ENCODE peak calls at places on chromosomes 12 and 14, in ten cellular contexts. J is M059J; X is ACHN; B is endothelial cell; H is pancreas; R is HFFc6; F is stimulated activated CD4-positive, alpha-beta T cell treated with anti-CD3 and anti-CD28 coated beads, Interleukin-2, amount 100 ng/mL, for 48 hours; P is effector CD4-positive, alpha-beta T cell; W is BE2C; E is T-helper 9 cell. A is an unnamed sample.

GRCh38 chr14:101495827-101496778 is 65.2 kb upstream of the DIO3 start:
- DNase-seq in B (no peak), W (no peak), F (no peak), H (peak), P (no peak), J (no peak), X (no peak), E (no peak), R (no peak), A (no peak)

GRCh38 chr12:107417004-107417403 is 268.6 kb upstream of the PWP1 start:
- DNase-seq in P (no peak), J (no peak), R (no peak), F (no peak), W (no peak), X (no peak), E (no peak), B (no peak), H (no peak), A (no peak)

GRCh38 chr12:53299101-53299453 is 418 bp upstream of the MYG1 start:
- DNase-seq in F (no peak), E (no peak), R (peak), W (no peak), J (peak), X (peak), H (no peak), P (peak), B (no peak), A (no peak)

GRCh38 chr14:86513564-86513963 is 983.6 kb downstream of the FLRT2 start:
- DNase-seq in J (no peak), X (no peak), H (no peak), B (no peak), E (no peak), P (no peak), R (no peak), F (no peak), W (no peak), A (no peak)

GRCh38 chr12:124399622-124400021 is 104.7 kb downstream of the RFLNA start:
- DNase-seq in W (peak), P (no peak), E (peak), J (no peak), R (no peak), B (peak), F (peak), X (peak), H (no peak), A (peak)

GRCh38 chr12:920676-921075 is 28.8 kb downstream of the RAD52 start:
- DNase-seq in E (no peak), X (no peak), B (no peak), H (no peak), F (no peak), R (no peak), J (no peak), P (no peak), W (no peak), A (no peak)

GRCh38 chr14:92164958-92165357 is 43.2 kb downstream of the CPSF2 start:
- DNase-seq in R (no peak), J (no peak), X (no peak), W (no peak), H (no peak), E (no peak), P (no peak), B (no peak), F (no peak), A (no peak)

GRCh38 chr12:23813206-23813605 is 136.3 kb downstream of the SOX5 start:
- DNase-seq in W (no peak), R (no peak), E (no peak), X (no peak), P (no peak), H (no peak), F (no peak), B (no peak), J (no peak), A (no peak)

GRCh38 chr14:62162998-62163589 is 400.9 kb downstream of the SNAPC1 start:
- DNase-seq in E (no peak), P (no peak), H (no peak), B (peak), J (peak), R (peak), F (peak), W (peak), X (peak), A (peak)

GRCh38 chr12:132513070-132513398 is 23.1 kb downstream of the FBRSL1 start:
- DNase-seq in X (no peak), H (no peak), P (no peak), J (peak), F (no peak), B (no peak), R (peak), E (no peak), W (no peak), A (no peak)

GRCh38 chr12:111359231-111359913 is 9.5 kb downstream of the PHETA1 start:
- DNase-seq in X (no peak), J (peak), H (no peak), F (peak), W (no peak), B (no peak), R (no peak), P (no peak), E (no peak), A (no peak)

GRCh38 chr12:122999196-122999946 is 18.9 kb downstream of the ARL6IP4 start:
- DNase-seq in J (no peak), F (no peak), H (no peak), W (no peak), X (no peak), B (no peak), P (no peak), R (no peak), E (no peak), A (no peak)

GRCh38 chr14:81176224-81176623 is 44.5 kb downstream of the GTF2A1 start:
- DNase-seq in P (no peak), W (no peak), B (no peak), H (no peak), E (no peak), X (no peak), R (no peak), F (no peak), J (no peak), A (no peak)

GRCh38 chr12:132202929-132203721 is 58.9 kb downstream of the NOC4L start:
- DNase-seq in P (no peak), R (no peak), X (no peak), H (no peak), F (no peak), E (no peak), J (no peak), W (no peak), B (no peak), A (no peak)

GRCh38 chr12:67331123-67331522 is 62.0 kb downstream of the CAND1 start:
- DNase-seq in B (no peak), X (no peak), J (no peak), P (no peak), F (no peak), H (no peak), R (no peak), E (no peak), W (no peak), A (no peak)

GRCh38 chr14:20327005-20327869 is 5.8 kb downstream of the CCNB1IP1 start:
- DNase-seq in J (peak), E (no peak), W (peak), F (peak), H (no peak), P (peak), B (peak), R (peak), X (peak), A (no peak)

GRCh38 chr12:62673027-62673815 is 206.6 kb downstream of the MON2 start:
- DNase-seq in R (no peak), P (no peak), W (no peak), F (no peak), J (no peak), E (no peak), X (no peak), H (no peak), B (no peak), A (no peak)

GRCh38 chr12:123499332-123499731 is 34.2 kb downstream of the RILPL1 start:
- DNase-seq in H (no peak), R (no peak), B (no peak), J (no peak), E (no peak), P (no peak), F (no peak), X (no peak), W (no peak), A (no peak)

GRCh38 chr12:117152793-117153775 is 37.2 kb downstream of the FBXO21 start:
- DNase-seq in J (no peak), W (no peak), F (no peak), B (no peak), R (no peak), P (no peak), E (no peak), X (no peak), H (no peak), A (no peak)

GRCh38 chr12:132488127-132489077 is 1.5 kb upstream of the FBRSL1 start:
- DNase-seq in H (no peak), X (no peak), R (no peak), E (no peak), B (no peak), P (no peak), F (no peak), J (no peak), W (no peak), A (no peak)

GRCh38 chr12:130161261-130162231 is 718 bp upstream of the FZD10 start:
- DNase-seq in F (no peak), H (peak), E (no peak), P (no peak), R (no peak), X (no peak), B (no peak), J (no peak), W (no peak), A (no peak)

GRCh38 chr12:13073191-13073590 is 29.0 kb downstream of the FAM234B start:
- DNase-seq in W (no peak), X (no peak), E (no peak), P (no peak), J (no peak), F (no peak), H (no peak), B (no peak), R (no peak), A (no peak)

GRCh38 chr12:57240069-57240921 is 10.7 kb downstream of the STAC3 start:
- DNase-seq in X (peak), R (peak), H (no peak), W (peak), J (peak), F (peak), P (peak), B (no peak), E (peak), A (no peak)

GRCh38 chr12:48126953-48127630 is 7.9 kb downstream of the PFKM start:
- DNase-seq in X (no peak), J (no peak), H (no peak), W (no peak), P (no peak), B (no peak), R (no peak), E (no peak), F (no peak), A (no peak)

A was measured in GM12891.